ENCODE peak calls at places on chromosomes 3 and 15, in five cellular contexts. W, Z, Y, J and A are unnamed samples.
A peak's percentile ranks its signal among the peaks of the same experiment; 100 is the strongest.

GRCh38 chr3:129045675-129046036 is 14.9 kb upstream of the GP9 start:
- DNase-seq in Y (no peak), Z (no peak), J (no peak), W (no peak), A (no peak)

GRCh38 chr3:77377717-77378116 is 337.8 kb downstream of the ROBO2 start:
- DNase-seq in Z (no peak), Y (no peak), J (no peak), W (no peak), A (no peak)

GRCh38 chr3:39721076-39721475 is 88.3 kb upstream of the MYRIP start:
- DNase-seq in J (no peak), Y (no peak), Z (no peak), W (peak; percentile 6), A (no peak)

GRCh38 chr15:66646308-66646707 is 55.7 kb upstream of the SMAD6 start:
- DNase-seq in W (peak; percentile 56), Z (no peak), J (no peak), Y (no peak), A (no peak)

GRCh38 chr3:122273498-122273897 is 51.5 kb upstream of the CSTA start:
- DNase-seq in W (no peak), Z (no peak), J (no peak), Y (no peak), A (no peak)

GRCh38 chr3:2765002-2765579 is 345.1 kb downstream of the IL5RA start:
- DNase-seq in J (no peak), W (no peak), Y (peak; percentile 8), Z (peak; percentile 34), A (no peak)

GRCh38 chr3:9600597-9600996 is 47.0 kb upstream of the LHFPL4 start:
- DNase-seq in Y (no peak), J (no peak), Z (peak; percentile 49), W (peak; percentile 3), A (peak; percentile 47)

GRCh38 chr3:49725906-49726681 is 2.3 kb upstream of the GMPPB start:
- DNase-seq in W (no peak), Z (no peak), J (no peak), Y (no peak), A (no peak)

GRCh38 chr3:103924544-103924943 is 1442.2 kb upstream of the ALCAM start:
- DNase-seq in J (no peak), W (no peak), Z (no peak), Y (peak; percentile 18), A (no peak)

GRCh38 chr15:77830041-77830440 is 197.3 kb upstream of the LINGO1 start:
- DNase-seq in W (peak; percentile 55), Y (no peak), Z (no peak), J (no peak), A (no peak)

GRCh38 chr3:184815046-184815930 is 3.3 kb downstream of the VPS8 start:
- DNase-seq in Z (no peak), W (peak; percentile 74), Y (no peak), J (no peak), A (no peak)

GRCh38 chr3:119831022-119831421 is 49.1 kb downstream of the NR1I2 start:
- DNase-seq in Y (no peak), W (peak; percentile 18), Z (no peak), J (no peak), A (no peak)

GRCh38 chr15:89576417-89576773 is 1.1 kb downstream of the TICRR start:
- DNase-seq in J (no peak), Z (no peak), W (no peak), Y (no peak), A (no peak)

GRCh38 chr3:159604151-159604581 is 384.5 kb upstream of the IL12A start:
- DNase-seq in Z (no peak), J (no peak), Y (no peak), W (peak; percentile 53), A (no peak)

GRCh38 chr3:129415830-129416229 is 12.6 kb downstream of the EFCAB12 start:
- DNase-seq in Z (no peak), W (no peak), J (no peak), Y (no peak), A (no peak)

GRCh38 chr15:40927497-40928346 is 1.4 kb upstream of the DLL4 start:
- DNase-seq in W (no peak), J (no peak), Z (peak; percentile 21), Y (no peak), A (no peak)

GRCh38 chr15:43769584-43770228 is 7.1 kb downstream of the ELL3 start:
- DNase-seq in J (peak; percentile 16), W (peak; percentile 78), Z (peak; percentile 69), Y (peak; percentile 32), A (no peak)

GRCh38 chr3:56702487-56703315 is 19.6 kb upstream of the TASOR start:
- DNase-seq in J (peak; percentile 58), W (peak; percentile 87), Y (peak; percentile 49), Z (peak; percentile 76), A (peak; percentile 69)

GRCh38 chr3:3600665-3601340 is 198.4 kb upstream of the LRRN1 start:
- DNase-seq in W (no peak), Z (peak; percentile 55), Y (no peak), J (no peak), A (no peak)